ENCODE peak calls at places on chromosomes 2 and 18, in six cellular contexts. M, Q, B, V, E and F are unnamed samples.

GRCh38 chr2:403682-404081 is 115.8 kb upstream of the ALKAL2 start:
- DNase-seq in M (no peak), Q (no peak), B (no peak), V (no peak), E (no peak), F (no peak)

GRCh38 chr2:57119141-57119540 is 927.5 kb upstream of the VRK2 start:
- DNase-seq in M (no peak), Q (no peak), B (no peak), V (no peak), E (no peak), F (no peak)

GRCh38 chr2:24454258-24454657 is 36.8 kb upstream of the NCOA1 start:
- DNase-seq in M (no peak), Q (no peak), B (no peak), V (no peak), E (no peak), F (no peak)

GRCh38 chr18:46439037-46439436 is 218.0 kb downstream of the LOXHD1 start:
- DNase-seq in M (no peak), Q (no peak), B (no peak), V (no peak), E (no peak), F (no peak)

GRCh38 chr2:8515390-8515761 is 166.5 kb upstream of the ID2 start:
- DNase-seq in M (no peak), Q (no peak), B (no peak), V (no peak), E (no peak), F (peak; percentile 93)

GRCh38 chr2:25373269-25373981 is 31.7 kb upstream of the DNMT3A start:
- DNase-seq in M (no peak), Q (no peak), B (no peak), V (no peak), E (no peak), F (no peak)

GRCh38 chr2:6692819-6693218 is 172.9 kb downstream of the CMPK2 start:
- DNase-seq in M (no peak), Q (no peak), B (no peak), V (no peak), E (no peak), F (no peak)

GRCh38 chr2:179272406-179273192 is 8.0 kb upstream of the SESTD1 start:
- DNase-seq in M (no peak), Q (peak; percentile 96), B (no peak), V (no peak), E (peak; percentile 32), F (no peak)

GRCh38 chr2:106160786-106161261 is 33.3 kb downstream of the UXS1 start:
- DNase-seq in M (no peak), Q (no peak), B (no peak), V (no peak), E (no peak), F (peak; percentile 93)

GRCh38 chr2:127275356-127275755 is 18.6 kb downstream of the ERCC3 start:
- DNase-seq in M (no peak), Q (no peak), B (no peak), V (no peak), E (no peak), F (no peak)

GRCh38 chr2:190858817-190859216 is 21.8 kb upstream of the GLS start:
- DNase-seq in M (no peak), Q (peak; percentile 55), B (no peak), V (no peak), E (no peak), F (no peak)

GRCh38 chr2:134137182-134137595 is 116.7 kb upstream of the MGAT5 start:
- DNase-seq in M (no peak), Q (no peak), B (no peak), V (no peak), E (no peak), F (peak; percentile 58)

GRCh38 chr2:197205590-197206215 is 104.9 kb downstream of the ANKRD44 start:
- DNase-seq in M (no peak), Q (no peak), B (no peak), V (no peak), E (no peak), F (no peak)

GRCh38 chr2:191436368-191437055 is 191.3 kb downstream of the MYO1B start:
- DNase-seq in M (peak; percentile 12), Q (peak; percentile 68), B (no peak), V (no peak), E (no peak), F (peak; percentile 78)

GRCh38 chr2:166424841-166425240 is 49.1 kb upstream of the SCN9A start:
- DNase-seq in M (no peak), Q (no peak), B (no peak), V (no peak), E (no peak), F (no peak)

GRCh38 chr18:46497129-46497528 is 159.9 kb downstream of the LOXHD1 start:
- DNase-seq in M (no peak), Q (peak; percentile 10), B (no peak), V (peak; percentile 23), E (no peak), F (peak; percentile 40)

GRCh38 chr18:3340682-3341097 is 78.8 kb downstream of the MYL12B start:
- DNase-seq in M (no peak), Q (no peak), B (no peak), V (no peak), E (no peak), F (no peak)

GRCh38 chr2:172285010-172285621 is 142.3 kb upstream of the ITGA6 start:
- DNase-seq in M (no peak), Q (no peak), B (no peak), V (no peak), E (no peak), F (peak; percentile 72)

GRCh38 chr2:226423498-226423960 is 376.1 kb downstream of the IRS1 start:
- DNase-seq in M (no peak), Q (no peak), B (no peak), V (no peak), E (no peak), F (peak; percentile 87)

GRCh38 chr2:211599146-211599545 is 939.5 kb downstream of the ERBB4 start:
- DNase-seq in M (peak; percentile 2), Q (no peak), B (no peak), V (no peak), E (no peak), F (no peak)

GRCh38 chr2:61017003-61017555 is 441 bp upstream of the PEX13 start:
- DNase-seq in M (peak; percentile 75), Q (peak; percentile 55), B (peak; percentile 86), V (peak; percentile 79), E (peak; percentile 91), F (peak; percentile 89)

GRCh38 chr2:178328037-178328436 is 122.9 kb downstream of the PRKRA start:
- DNase-seq in M (no peak), Q (no peak), B (no peak), V (no peak), E (no peak), F (no peak)

GRCh38 chr2:135030826-135031225 is 16.4 kb downstream of the MAP3K19 start:
- DNase-seq in M (no peak), Q (peak; percentile 41), B (no peak), V (no peak), E (peak; percentile 21), F (peak; percentile 61)

GRCh38 chr2:4354678-4355077 is 651.3 kb downstream of the DCDC2C start:
- DNase-seq in M (peak; percentile 51), Q (peak; percentile 28), B (no peak), V (peak; percentile 8), E (peak; percentile 39), F (peak; percentile 56)

GRCh38 chr18:35247412-35248249 is 6.8 kb downstream of the ZNF397 start:
- DNase-seq in M (no peak), Q (no peak), B (no peak), V (no peak), E (no peak), F (peak; percentile 55)

GRCh38 chr2:234133004-234133403 is 82.5 kb downstream of the SPP2 start:
- DNase-seq in M (no peak), Q (no peak), B (no peak), V (no peak), E (no peak), F (no peak)

GRCh38 chr2:234134496-234134895 is 84.0 kb downstream of the SPP2 start:
- DNase-seq in M (no peak), Q (no peak), B (no peak), V (no peak), E (no peak), F (no peak)

GRCh38 chr2:234136461-234136860 is 86.0 kb downstream of the SPP2 start:
- DNase-seq in M (no peak), Q (no peak), B (no peak), V (no peak), E (peak; percentile 53), F (no peak)

GRCh38 chr2:234137400-234138014 is 87.0 kb downstream of the SPP2 start:
- DNase-seq in M (no peak), Q (no peak), B (no peak), V (no peak), E (peak; percentile 53), F (no peak)

GRCh38 chr2:234135750-234136221 is 85.3 kb downstream of the SPP2 start:
- DNase-seq in M (peak; percentile 83), Q (peak; percentile 64), B (peak; percentile 73), V (peak; percentile 43), E (peak; percentile 94), F (peak; percentile 63)
- TF ChIP-seq MAX in M (no peak), Q (no peak), B (no peak), V (no peak), E (peak; percentile 56), F (no peak)

GRCh38 chr2:143577489-143577888 is 448.3 kb downstream of the ARHGAP15 start:
- DNase-seq in M (no peak), Q (no peak), B (no peak), V (no peak), E (no peak), F (no peak)

GRCh38 chr2:143586119-143586518 is 456.9 kb downstream of the ARHGAP15 start:
- DNase-seq in M (no peak), Q (no peak), B (no peak), V (no peak), E (no peak), F (no peak)

GRCh38 chr2:143581134-143581533 is 451.9 kb downstream of the ARHGAP15 start:
- DNase-seq in M (no peak), Q (no peak), B (no peak), V (no peak), E (no peak), F (no peak)

GRCh38 chr2:143579456-143579855 is 450.2 kb downstream of the ARHGAP15 start:
- DNase-seq in M (no peak), Q (no peak), B (no peak), V (no peak), E (no peak), F (no peak)

GRCh38 chr2:143581989-143582719 is 452.9 kb downstream of the ARHGAP15 start:
- DNase-seq in M (no peak), Q (no peak), B (no peak), V (no peak), E (no peak), F (no peak)
- TF ChIP-seq MAX in M (no peak), Q (no peak), B (no peak), V (no peak), E (no peak), F (no peak)

DNA sequence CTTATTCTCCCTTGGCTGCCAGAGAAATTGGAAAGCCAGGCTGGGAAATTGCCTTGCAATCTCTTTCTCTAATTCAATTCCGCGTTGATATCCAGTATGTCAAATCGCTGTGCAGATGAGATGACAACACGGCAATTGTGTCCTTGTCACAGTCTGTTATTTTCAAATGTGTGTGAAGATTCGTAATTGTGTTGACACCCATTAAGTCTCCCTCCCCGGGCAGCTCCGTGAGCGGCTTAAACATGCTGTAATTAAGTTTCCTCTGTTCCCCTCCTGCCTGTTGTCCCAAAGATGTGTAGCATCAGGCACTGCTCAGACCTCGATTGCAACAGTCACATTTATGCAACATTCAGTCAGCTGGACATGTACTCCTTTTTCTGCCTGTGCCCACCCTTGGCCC is 209.5 kb downstream of the LPIN1 start:
- DNase-seq in M (peak; percentile 48), Q (no peak), B (no peak), V (no peak), E (no peak), F (peak; percentile 78)
- TF ChIP-seq MAX in M (no peak), Q (no peak), B (no peak), V (no peak), E (no peak), F (no peak)

GRCh38 chr2:47867205-47867604 is 39.1 kb downstream of the FBXO11 start:
- DNase-seq in M (peak; percentile 56), Q (no peak), B (peak; percentile 31), V (no peak), E (peak; percentile 24), F (no peak)
- TF ChIP-seq MAX in M (no peak), Q (no peak), B (no peak), V (no peak), E (no peak), F (no peak)